ENCODE peak calls at places on chromosomes 4 and X, in nine cellular contexts. F is activated gamma-delta T cell treated with anti-CD3 and anti-CD28 coated beads, Interleukin-2, amount 50 U/mL, for 16 hours; Y is OCI-M1; I is activated effector memory CD4-positive, alpha-beta T cell treated with Interleukin-2 at 50 U/mL for 16 hours; X is GM06990; W is aorta; Q is SK-N-DZ; N is nucleus accumbens; S is Caki2. B is an unnamed sample.

GRCh38 chr4:125319311-125319710 is 4.6 kb downstream of the FAT4 start:
- DNase-seq in F (no peak), N (no peak), W (no peak), Y (no peak), X (no peak), Q (no peak), S (no peak), I (no peak), B (no peak)

GRCh38 chr4:109850601-109851000 is 2.7 kb downstream of the LRIT3 start:
- DNase-seq in N (no peak), Y (no peak), Q (no peak), I (no peak), F (no peak), S (no peak), X (no peak), W (no peak), B (no peak)

GRCh38 chr4:16048639-16049448 is 35.0 kb downstream of the PROM1 start:
- DNase-seq in W (no peak), Y (no peak), X (no peak), Q (no peak), N (no peak), F (no peak), I (no peak), S (no peak), B (no peak)

GRCh38 chr4:101191302-101192098 is 155.8 kb downstream of the PPP3CA start:
- DNase-seq in F (no peak), X (no peak), W (peak), Q (no peak), S (no peak), N (peak), I (no peak), Y (no peak), B (no peak)

GRCh38 chr4:120841580-120841979 is 80.9 kb downstream of the PRDM5 start:
- DNase-seq in Q (no peak), I (no peak), F (no peak), X (no peak), N (no peak), S (no peak), Y (no peak), W (no peak), B (no peak)

GRCh38 chrX:150643271-150643670 is 49.9 kb upstream of the MTMR1 start:
- DNase-seq in S (no peak), Q (no peak), X (no peak), Y (peak), I (no peak), F (no peak), N (no peak), W (no peak), B (no peak)

GRCh38 chr4:113708250-113708649 is 53.3 kb downstream of the CAMK2D start:
- DNase-seq in X (no peak), F (no peak), I (no peak), W (no peak), N (no peak), S (peak), Q (no peak), Y (no peak), B (no peak)

GRCh38 chr4:166309286-166309685 is 436.2 kb downstream of the TLL1 start:
- DNase-seq in Q (no peak), Y (no peak), I (no peak), F (no peak), N (no peak), S (no peak), X (no peak), W (no peak), B (no peak)

GRCh38 chrX:133966199-133966598 is 19.2 kb downstream of the GPC3 start:
- DNase-seq in S (no peak), W (no peak), I (no peak), F (no peak), N (no peak), Y (no peak), Q (no peak), X (no peak), B (no peak)

GRCh38 chrX:130594453-130594916 is 192.7 kb downstream of the RBMX2 start:
- DNase-seq in Y (peak), Q (no peak), N (peak), I (no peak), S (no peak), W (no peak), X (no peak), F (no peak), B (no peak)

GRCh38 chr4:44150091-44150576 is 298.5 kb downstream of the KCTD8 start:
- DNase-seq in X (no peak), Q (no peak), N (no peak), W (no peak), F (no peak), S (no peak), Y (no peak), I (no peak), B (no peak)

GRCh38 chrX:72258174-72258573 is 18.9 kb downstream of the RPS4X start:
- DNase-seq in N (no peak), Y (no peak), I (no peak), F (no peak), X (no peak), S (no peak), Q (no peak), W (no peak), B (no peak)

GRCh38 chrX:17931855-17932254 is 70.8 kb upstream of the RAI2 start:
- DNase-seq in S (no peak), N (no peak), Y (no peak), Q (no peak), F (no peak), I (no peak), W (no peak), X (no peak), B (no peak)